ENCODE peak calls at places on chromosomes 13 and 19, in five cellular contexts. W, P, I, C and N are unnamed samples.

GRCh38 chr13:40060318-40061007 is 405.0 kb downstream of the COG6 start:
- DNase-seq in I (peak), W (no peak), P (no peak), C (no peak), N (no peak)

GRCh38 chr19:5130371-5131030 is 161.6 kb downstream of the KDM4B start:
- DNase-seq in C (no peak), P (no peak), W (no peak), I (peak), N (no peak)

GRCh38 chr13:110757296-110757695 is 43.8 kb downstream of the ING1 start:
- DNase-seq in C (no peak), P (no peak), I (no peak), W (no peak), N (no peak)

GRCh38 chr19:21463449-21464105 is 41.8 kb upstream of the ZNF429 start:
- DNase-seq in C (peak), W (peak), P (no peak), I (no peak), N (no peak)

GRCh38 chr13:83618966-83619365 is 263.3 kb downstream of the SLITRK1 start:
- DNase-seq in I (no peak), P (no peak), C (no peak), W (no peak), N (no peak)

GRCh38 chr19:29966594-29967249 is 24.7 kb downstream of the URI1 start:
- DNase-seq in I (no peak), P (peak), C (no peak), W (no peak), N (peak)

GRCh38 chr13:99087954-99088491 is 110.2 kb upstream of the DOCK9 start:
- DNase-seq in I (no peak), C (peak), W (no peak), P (no peak), N (peak)

GRCh38 chr19:2714531-2715269 is 6.5 kb downstream of the DIRAS1 start:
- DNase-seq in I (no peak), W (no peak), P (no peak), C (no peak), N (no peak)

GRCh38 chr19:1026189-1027019 is at the start of gene CNN2:
- DNase-seq in P (peak), C (peak), W (peak), I (no peak), N (peak)

GRCh38 chr19:44072543-44073401 is 813 bp downstream of the ZNF284 start:
- DNase-seq in W (no peak), P (no peak), C (peak), I (no peak), N (peak)

GRCh38 chr13:99908129-99908805 is 63.3 kb downstream of the ZIC5 start:
- DNase-seq in W (no peak), P (no peak), C (no peak), I (no peak), N (peak)

GRCh38 chr13:35157143-35157755 is 215.2 kb downstream of the NBEA start:
- DNase-seq in W (peak), I (peak), P (peak), C (peak), N (peak)

GRCh38 chr13:113298001-113298945 is 1.2 kb downstream of the LAMP1 start:
- DNase-seq in P (no peak), W (peak), C (no peak), I (no peak), N (no peak)

GRCh38 chr19:31316201-31316951 is 32.9 kb downstream of the TSHZ3 start:
- DNase-seq in W (no peak), P (peak), C (no peak), I (no peak), N (no peak)

GRCh38 chr19:38695832-38696732 is 48.2 kb downstream of the CAPN12 start:
- DNase-seq in I (no peak), W (no peak), P (no peak), C (peak), N (no peak)

GRCh38 chr13:70339738-70340137 is 231.5 kb upstream of the KLHL1 start:
- DNase-seq in W (no peak), I (no peak), C (no peak), P (no peak), N (no peak)

GRCh38 chr19:40907968-40908735 is 26.1 kb upstream of the CYP2A7 start:
- DNase-seq in P (no peak), W (peak), C (no peak), I (no peak), N (no peak)

GRCh38 chr13:110358381-110358780 is 51.3 kb downstream of the COL4A2 start:
- DNase-seq in W (no peak), P (no peak), I (no peak), C (no peak), N (no peak)

GRCh38 chr19:14480695-14481069 is 5.5 kb upstream of the PTGER1 start:
- DNase-seq in P (peak), W (no peak), I (no peak), C (peak), N (no peak)

GRCh38 chr13:49097374-49097773 is 121.7 kb downstream of the FNDC3A start:
- DNase-seq in C (no peak), W (no peak), I (no peak), P (peak), N (no peak)

GRCh38 chr19:19538077-19538764 is at the start of gene CILP2:
- DNase-seq in C (peak), W (no peak), P (no peak), I (no peak), N (no peak)

GRCh38 chr19:19171821-19172532 is 1.9 kb upstream of the MEF2B start:
- DNase-seq in P (peak), W (peak), C (no peak), I (no peak), N (no peak)

GRCh38 chr13:19622189-19622588 is 11.3 kb upstream of the MPHOSPH8 start:
- DNase-seq in P (no peak), W (no peak), C (no peak), I (no peak), N (no peak)

GRCh38 chr13:25806304-25806974 is 245.4 kb downstream of the SHISA2 start:
- DNase-seq in C (no peak), I (peak), W (no peak), P (no peak), N (no peak)

GRCh38 chr13:72383646-72384045 is 343.8 kb downstream of the MZT1 start:
- DNase-seq in W (no peak), C (no peak), P (no peak), I (no peak), N (no peak)

GRCh38 chr13:46127336-46128023 is 22.6 kb upstream of the CPB2 start:
- DNase-seq in C (no peak), P (no peak), I (no peak), W (no peak), N (no peak)

GRCh38 chr19:5321851-5322681 is 18.5 kb downstream of the PTPRS start:
- DNase-seq in C (peak), P (no peak), W (peak), I (peak), N (no peak)

GRCh38 chr19:38093587-38093986 is 130.4 kb downstream of the DPF1 start:
- DNase-seq in W (no peak), C (peak), I (no peak), P (no peak), N (no peak)

GRCh38 chr19:48512504-48513288 is 1.1 kb upstream of the LMTK3 start:
- DNase-seq in P (no peak), W (no peak), I (no peak), C (no peak), N (no peak)

GRCh38 chr13:41611385-41611784 is 154.0 kb downstream of the RGCC start:
- DNase-seq in P (no peak), I (no peak), W (no peak), C (no peak), N (no peak)

GRCh38 chr13:59771272-59771671 is 392.5 kb downstream of the DIAPH3 start:
- DNase-seq in I (no peak), C (peak), P (peak), W (no peak), N (peak)

GRCh38 chr13:37225414-37226047 is 120.1 kb upstream of the CSNK1A1L start:
- DNase-seq in W (no peak), C (no peak), I (no peak), P (peak), N (no peak)

GRCh38 chr13:104833221-104833620 is 1702.2 kb downstream of the EFNB2 start:
- DNase-seq in C (no peak), W (no peak), P (no peak), I (no peak), N (no peak)

GRCh38 chr13:50729177-50729576 is 114.3 kb downstream of the DLEU7 start:
- DNase-seq in W (no peak), I (no peak), C (no peak), P (no peak), N (no peak)

GRCh38 chr19:40982594-40983101 is 8.4 kb upstream of the CYP2B6 start:
- DNase-seq in P (peak), C (no peak), W (no peak), I (no peak), N (no peak)

GRCh38 chr13:24097064-24097463 is 63.5 kb upstream of the SPATA13 start:
- DNase-seq in C (no peak), I (peak), W (no peak), P (peak), N (peak)

GRCh38 chr13:76597868-76598267 is 288.3 kb downstream of the KCTD12 start:
- DNase-seq in P (no peak), C (no peak), I (no peak), W (no peak), N (no peak)
- TF ChIP-seq SMC3 in P (no peak), C (no peak), I (no peak), W (no peak), N (no peak)

GRCh38 chr13:107251321-107251720 is 683.4 kb upstream of the ARGLU1 start:
- DNase-seq in I (no peak), P (peak), W (no peak), C (no peak), N (no peak)

GRCh38 chr13:107252021-107252420 is 684.1 kb upstream of the ARGLU1 start:
- DNase-seq in I (no peak), W (no peak), C (no peak), P (no peak), N (no peak)

GRCh38 chr13:107254392-107254791 is 686.5 kb upstream of the ARGLU1 start:
- DNase-seq in W (no peak), I (no peak), C (no peak), P (no peak), N (no peak)

GRCh38 chr13:107252428-107252827 is 684.5 kb upstream of the ARGLU1 start:
- DNase-seq in W (no peak), I (no peak), C (no peak), P (no peak), N (no peak)

DNA sequence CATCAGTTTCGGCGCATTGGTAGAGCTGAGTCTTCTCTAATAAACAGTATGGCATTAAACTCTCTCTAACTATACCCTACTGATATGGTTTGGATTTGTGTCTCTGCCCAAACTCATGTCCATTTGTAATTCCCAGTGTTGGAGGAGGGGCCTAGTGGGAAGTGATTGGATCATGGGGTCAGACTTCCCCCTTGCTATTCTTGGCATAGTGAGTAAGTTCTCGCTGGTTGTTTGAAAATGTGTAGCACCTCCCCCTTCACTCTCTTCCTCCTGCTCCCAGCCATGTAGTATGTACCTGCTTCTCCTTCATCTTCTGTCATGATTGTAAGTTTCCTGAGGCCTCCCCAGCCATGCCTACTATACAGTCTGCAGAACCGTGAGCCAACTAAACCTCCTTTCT is 682.7 kb upstream of the ARGLU1 start:
- DNase-seq in I (no peak), P (peak), W (no peak), C (no peak), N (no peak)
- TF ChIP-seq SMC3 in I (no peak), P (no peak), W (no peak), C (no peak), N (no peak)

GRCh38 chr19:15640294-15640903 is at the start of gene CYP4F3:
- DNase-seq in W (peak), I (no peak), C (peak), P (no peak), N (peak)
- TF ChIP-seq SMC3 in W (no peak), I (no peak), C (no peak), P (no peak), N (no peak)

GRCh38 chr13:75705908-75706307 is 69.8 kb downstream of the LMO7 start:
- DNase-seq in W (no peak), I (no peak), P (no peak), C (no peak), N (no peak)

GRCh38 chr13:75703768-75704167 is 67.6 kb downstream of the LMO7 start:
- DNase-seq in C (no peak), P (no peak), I (no peak), W (no peak), N (no peak)

GRCh38 chr13:75704194-75704941 is 68.2 kb downstream of the LMO7 start:
- DNase-seq in P (peak), C (no peak), I (no peak), W (no peak), N (peak)

GRCh38 chr13:75704942-75705320 is 68.8 kb downstream of the LMO7 start:
- DNase-seq in C (no peak), I (no peak), W (no peak), P (no peak), N (peak)

DNA sequence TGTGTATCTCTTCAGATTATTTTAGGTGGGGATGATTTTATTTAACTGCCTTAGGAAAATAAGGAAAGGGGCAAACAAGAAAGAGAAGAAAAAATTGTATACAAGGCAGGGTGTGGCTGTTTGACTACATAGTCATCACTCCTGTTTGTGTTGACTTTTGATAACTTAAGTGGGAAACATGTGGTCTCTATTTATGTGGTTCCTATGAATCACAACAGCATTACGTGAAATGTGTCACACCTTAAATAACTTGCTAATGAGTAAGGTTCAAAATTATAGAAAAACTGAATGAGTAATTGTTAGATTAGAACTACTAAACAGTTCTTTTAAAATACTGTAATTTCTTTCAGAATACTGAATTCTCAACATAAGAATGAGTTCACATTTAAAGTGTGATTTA is 69.3 kb downstream of the LMO7 start:
- DNase-seq in C (no peak), I (no peak), P (peak), W (no peak), N (peak)
- TF ChIP-seq SMC3 in C (no peak), I (no peak), P (no peak), W (no peak), N (no peak)

GRCh38 chr19:23420824-23421223 is 25.6 kb upstream of the ZNF91 start:
- DNase-seq in C (no peak), I (no peak), P (no peak), W (no peak), N (no peak)

GRCh38 chr19:23415561-23416191 is 20.4 kb upstream of the ZNF91 start:
- DNase-seq in P (no peak), W (no peak), I (no peak), C (peak), N (no peak)

GRCh38 chr19:23409392-23410048 is 14.2 kb upstream of the ZNF91 start:
- DNase-seq in C (peak), I (no peak), P (no peak), W (no peak), N (no peak)

GRCh38 chr19:23410155-23410554 is 14.9 kb upstream of the ZNF91 start:
- DNase-seq in P (no peak), W (no peak), C (no peak), I (no peak), N (no peak)

GRCh38 chr19:23415034-23415433 is 19.8 kb upstream of the ZNF91 start:
- DNase-seq in C (no peak), W (no peak), P (no peak), I (no peak), N (no peak)
- TF ChIP-seq SMC3 in C (no peak), W (no peak), P (no peak), I (no peak), N (no peak)

GRCh38 chr13:44276061-44276460 is 97.6 kb upstream of the SERP2 start:
- DNase-seq in P (no peak), I (no peak), C (no peak), W (no peak), N (no peak)
- TF ChIP-seq SMC3 in P (no peak), I (no peak), C (no peak), W (no peak), N (no peak)

DNA sequence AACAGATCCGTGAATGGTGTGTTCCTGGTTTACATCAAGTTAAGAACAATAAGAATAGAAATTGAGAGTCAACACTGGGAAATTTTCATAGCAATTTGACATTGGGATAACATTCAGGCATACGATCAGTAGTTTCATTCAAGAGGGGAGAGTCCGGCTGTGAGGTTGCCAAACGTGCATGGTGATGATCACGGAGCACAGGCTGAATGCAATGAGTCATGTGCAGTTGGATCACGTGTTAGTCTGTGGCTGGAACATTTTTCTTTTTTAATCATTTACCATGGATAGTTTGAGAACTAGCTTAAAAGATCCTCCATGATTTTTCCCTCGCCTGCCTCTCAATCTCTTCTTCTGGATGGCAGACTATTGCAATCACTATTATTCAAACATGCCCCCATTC is 2.5 kb upstream of the DCT start:
- DNase-seq in W (no peak), P (peak), C (no peak), I (no peak), N (peak)
- TF ChIP-seq SMC3 in W (no peak), P (no peak), C (no peak), I (no peak), N (no peak)